ENCODE peak calls at places on chromosome 5, in five cellular contexts. R is HepG2, E is K562, S is GM12892, G is SK-N-SH. D is an unnamed sample.

GRCh38 chr5:122313001-122313402 is 965 bp downstream of the SNCAIP start:
- DNase-seq in S (no peak), G (peak; percentile 9), E (no peak), R (no peak), D (no peak)

GRCh38 chr5:82413302-82414042 is 135.3 kb upstream of the RPS23 start:
- DNase-seq in G (no peak), E (no peak), S (no peak), R (no peak), D (no peak)

GRCh38 chr5:2270467-2270866 is 387.7 kb upstream of the IRX4 start:
- DNase-seq in G (no peak), E (no peak), R (no peak), S (no peak), D (no peak)

GRCh38 chr5:44774279-44774880 is 34.4 kb upstream of the MRPS30 start:
- DNase-seq in R (peak; percentile 34), S (no peak), E (peak; percentile 55), G (peak; percentile 20), D (no peak)

GRCh38 chr5:149282027-149282965 is 10.6 kb downstream of the AFAP1L1 start:
- DNase-seq in G (no peak), R (no peak), E (no peak), S (no peak), D (no peak)

GRCh38 chr5:73985145-73985544 is 359.1 kb downstream of the ARHGEF28 start:
- DNase-seq in S (no peak), E (peak; percentile 6), R (peak; percentile 69), G (peak; percentile 22), D (no peak)

GRCh38 chr5:93601053-93601429 is 18.0 kb downstream of the NR2F1 start:
- DNase-seq in R (no peak), G (peak; percentile 23), S (no peak), E (no peak), D (no peak)

GRCh38 chr5:117999939-118000549 is 988.3 kb downstream of the DTWD2 start:
- DNase-seq in S (no peak), E (no peak), G (no peak), R (no peak), D (no peak)

GRCh38 chr5:77379558-77380061 is 112.5 kb downstream of the WDR41 start:
- DNase-seq in G (no peak), S (no peak), R (no peak), E (no peak), D (peak; percentile 16)

GRCh38 chr5:171965740-171966139 is 40.7 kb downstream of the FBXW11 start:
- DNase-seq in G (no peak), E (peak; percentile 22), R (no peak), S (no peak), D (no peak)

GRCh38 chr5:157109744-157110143 is 900 bp upstream of the HAVCR2 start:
- DNase-seq in E (no peak), G (no peak), R (no peak), S (no peak), D (peak; percentile 19)

DNA sequence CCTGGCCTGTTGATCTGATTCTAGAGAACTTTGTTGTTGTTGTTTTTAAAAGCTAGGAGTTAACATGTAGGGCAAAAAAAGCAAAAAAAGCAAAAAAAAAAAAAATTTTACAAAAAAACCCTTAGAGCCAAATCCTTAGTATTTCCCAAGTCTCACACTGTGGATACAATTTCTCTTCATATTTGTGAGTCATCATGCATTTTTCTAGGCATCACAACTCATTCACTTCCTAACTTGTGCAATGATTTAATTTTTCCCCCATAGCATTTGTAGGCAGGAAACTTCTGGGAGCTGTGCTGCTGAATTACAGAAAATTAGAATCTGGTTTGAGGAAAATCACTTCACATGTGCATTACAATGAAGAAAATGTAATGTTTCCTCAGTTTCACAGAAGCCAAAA is 91.9 kb downstream of the MARCHF3 start:
- DNase-seq in G (no peak), R (no peak), S (no peak), E (no peak), D (no peak)
- TF ChIP-seq TAF1 in G (no peak), R (no peak), S (no peak), E (no peak), D (no peak)

GRCh38 chr5:138157626-138158025 is 18.4 kb upstream of the NME5 start:
- DNase-seq in S (no peak), R (no peak), G (no peak), E (no peak), D (no peak)
- TF ChIP-seq TAF1 in S (no peak), R (no peak), G (no peak), E (no peak), D (no peak)

GRCh38 chr5:50744761-50745160 is 78.3 kb downstream of the PARP8 start:
- DNase-seq in S (no peak), R (no peak), G (no peak), E (no peak), D (no peak)
- TF ChIP-seq TAF1 in S (no peak), R (no peak), G (no peak), E (no peak), D (no peak)

GRCh38 chr5:68007446-68007845 is 208.1 kb upstream of the PIK3R1 start:
- DNase-seq in E (no peak), G (no peak), S (no peak), R (peak; percentile 2), D (no peak)
- TF ChIP-seq TAF1 in E (no peak), G (no peak), S (no peak), R (no peak), D (no peak)

GRCh38 chr5:125357660-125358059 is 611.2 kb upstream of the ZNF608 start:
- DNase-seq in G (no peak), S (no peak), R (no peak), E (no peak), D (no peak)
- TF ChIP-seq TAF1 in G (no peak), S (no peak), R (no peak), E (no peak), D (no peak)

GRCh38 chr5:130116431-130116830 is 212.2 kb downstream of the CHSY3 start:
- DNase-seq in E (no peak), G (no peak), R (no peak), S (no peak), D (no peak)
- TF ChIP-seq TAF1 in E (no peak), G (no peak), R (no peak), S (no peak), D (no peak)

DNA sequence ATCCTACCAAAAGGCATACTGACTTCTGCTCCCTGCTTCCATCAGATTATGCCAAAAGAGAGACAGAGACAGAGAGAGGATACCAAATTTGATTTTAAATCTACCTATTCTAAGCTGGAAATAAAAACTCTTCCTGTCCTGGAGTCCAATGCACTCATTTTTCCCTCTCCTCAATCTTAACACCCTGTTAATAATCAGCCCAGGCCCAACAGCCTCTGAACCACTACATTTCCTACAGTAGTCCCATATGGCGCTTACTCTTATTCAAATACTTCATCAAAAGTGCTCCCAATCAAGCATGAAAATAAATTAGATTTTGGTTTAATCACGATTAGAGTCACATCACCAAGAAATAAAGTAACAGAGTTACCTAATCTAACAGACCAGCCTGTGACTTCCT is 152.3 kb downstream of the TSSK1B start:
- DNase-seq in R (no peak), E (no peak), G (no peak), S (no peak), D (no peak)
- TF ChIP-seq TAF1 in R (no peak), E (no peak), G (no peak), S (no peak), D (no peak)

GRCh38 chr5:14491505-14491904 is 90.1 kb upstream of the OTULINL start:
- DNase-seq in G (peak; percentile 21), E (no peak), R (no peak), S (no peak), D (no peak)
- TF ChIP-seq TAF1 in G (no peak), E (no peak), R (no peak), S (no peak), D (no peak)

DNA sequence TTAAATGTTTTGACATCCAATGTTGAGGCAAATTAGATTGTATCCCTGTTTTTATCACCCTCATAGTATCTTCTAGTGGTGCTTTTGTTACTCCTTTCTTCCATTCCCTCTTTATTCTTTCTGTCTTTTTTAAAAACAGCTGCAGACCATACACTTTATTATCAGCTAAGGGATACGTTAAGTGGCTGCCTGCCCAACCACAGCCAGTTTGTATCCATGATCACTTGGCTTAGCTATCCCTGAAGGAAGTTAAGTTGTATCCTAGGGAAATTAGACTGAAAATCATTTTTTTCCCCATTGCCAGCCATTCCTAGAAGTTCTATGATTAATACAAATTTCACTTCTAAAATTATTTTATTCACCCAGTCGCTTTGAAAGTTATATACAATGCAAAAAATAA is 1032.7 kb downstream of the NR2F1-AS1 start:
- DNase-seq in R (no peak), S (no peak), G (no peak), E (no peak), D (no peak)
- TF ChIP-seq TAF1 in R (no peak), S (no peak), G (no peak), E (no peak), D (no peak)

DNA sequence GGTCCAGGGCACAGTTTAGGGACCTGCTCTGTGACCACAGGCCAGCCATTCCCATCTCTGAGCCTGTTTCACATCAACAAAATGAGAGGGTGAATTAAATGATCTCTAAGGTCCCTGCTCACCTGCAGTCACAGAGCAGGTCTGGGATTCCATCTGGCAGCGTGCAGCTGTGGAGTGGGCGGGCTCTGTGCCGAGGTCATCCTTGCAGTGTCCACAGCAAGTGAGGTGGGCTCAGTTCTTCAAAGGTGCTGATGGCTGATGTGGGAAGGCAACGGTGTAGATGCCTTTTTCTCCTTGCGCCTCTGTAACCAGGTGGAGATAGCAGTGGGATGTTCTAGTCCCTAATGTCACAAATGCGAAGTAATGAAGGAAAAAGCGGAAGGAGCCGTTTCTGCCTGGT is 11.9 kb downstream of the OR2V1 start:
- DNase-seq in S (no peak), E (no peak), G (no peak), R (no peak), D (no peak)
- TF ChIP-seq TAF1 in S (no peak), E (no peak), G (no peak), R (no peak), D (no peak)